ENCODE peak calls at places on chromosome 1, in nine cellular contexts. One of them, this sample, is unnamed.
A peak's percentile ranks its signal among the peaks of the same experiment; 100 is the strongest.

GRCh38 chr1:42806593-42806992 is 10.3 kb upstream of the ERMAP start:
- DNase-seq in stimulated activated CD4-positive, alpha-beta T cell treated with anti-CD3 and anti-CD28 coated beads, Interleukin-15, amount 100 ng/mL, for 24 hours: no peak
- DNase-seq in caudate nucleus: no peak
- DNase-seq in substantia nigra: no peak
- DNase-seq in SIG-M5: no peak
- DNase-seq in adrenal gland: no peak
- DNase-seq in omental fat pad: no peak
- DNase-seq in stomach: no peak
- DNase-seq in lower lobe of right lung: no peak
- DNase-seq in this sample: no peak

GRCh38 chr1:151568626-151569088 is 28.5 kb downstream of the TUFT1 start:
- DNase-seq in stimulated activated CD4-positive, alpha-beta T cell treated with anti-CD3 and anti-CD28 coated beads, Interleukin-15, amount 100 ng/mL, for 24 hours: peak; percentile 9
- DNase-seq in substantia nigra: no peak
- DNase-seq in caudate nucleus: no peak
- DNase-seq in omental fat pad: no peak
- DNase-seq in stomach: no peak
- DNase-seq in lower lobe of right lung: no peak
- DNase-seq in adrenal gland: no peak
- DNase-seq in SIG-M5: no peak
- DNase-seq in this sample: no peak

GRCh38 chr1:54565113-54565501 is 17.1 kb downstream of the ACOT11 start:
- DNase-seq in caudate nucleus: no peak
- DNase-seq in stomach: no peak
- DNase-seq in lower lobe of right lung: no peak
- DNase-seq in SIG-M5: no peak
- DNase-seq in adrenal gland: no peak
- DNase-seq in stimulated activated CD4-positive, alpha-beta T cell treated with anti-CD3 and anti-CD28 coated beads, Interleukin-15, amount 100 ng/mL, for 24 hours: no peak
- DNase-seq in substantia nigra: no peak
- DNase-seq in omental fat pad: no peak
- DNase-seq in this sample: peak; percentile 4

GRCh38 chr1:19866029-19866428 is 16.2 kb upstream of the OTUD3 start:
- DNase-seq in stimulated activated CD4-positive, alpha-beta T cell treated with anti-CD3 and anti-CD28 coated beads, Interleukin-15, amount 100 ng/mL, for 24 hours: no peak
- DNase-seq in omental fat pad: no peak
- DNase-seq in substantia nigra: no peak
- DNase-seq in lower lobe of right lung: no peak
- DNase-seq in SIG-M5: no peak
- DNase-seq in caudate nucleus: no peak
- DNase-seq in adrenal gland: no peak
- DNase-seq in stomach: no peak
- DNase-seq in this sample: no peak

GRCh38 chr1:8813991-8814390 is 3.4 kb downstream of the RERE start:
- DNase-seq in SIG-M5: no peak
- DNase-seq in stimulated activated CD4-positive, alpha-beta T cell treated with anti-CD3 and anti-CD28 coated beads, Interleukin-15, amount 100 ng/mL, for 24 hours: no peak
- DNase-seq in omental fat pad: no peak
- DNase-seq in substantia nigra: no peak
- DNase-seq in lower lobe of right lung: no peak
- DNase-seq in adrenal gland: no peak
- DNase-seq in caudate nucleus: no peak
- DNase-seq in stomach: no peak
- DNase-seq in this sample: no peak

GRCh38 chr1:95262928-95263327 is 28.9 kb downstream of the RWDD3 start:
- DNase-seq in lower lobe of right lung: no peak
- DNase-seq in substantia nigra: no peak
- DNase-seq in stomach: no peak
- DNase-seq in stimulated activated CD4-positive, alpha-beta T cell treated with anti-CD3 and anti-CD28 coated beads, Interleukin-15, amount 100 ng/mL, for 24 hours: no peak
- DNase-seq in adrenal gland: no peak
- DNase-seq in omental fat pad: no peak
- DNase-seq in caudate nucleus: no peak
- DNase-seq in SIG-M5: no peak
- DNase-seq in this sample: no peak

GRCh38 chr1:153251087-153251486 is 8.4 kb upstream of the LORICRIN start:
- DNase-seq in adrenal gland: no peak
- DNase-seq in caudate nucleus: no peak
- DNase-seq in stimulated activated CD4-positive, alpha-beta T cell treated with anti-CD3 and anti-CD28 coated beads, Interleukin-15, amount 100 ng/mL, for 24 hours: no peak
- DNase-seq in stomach: no peak
- DNase-seq in omental fat pad: no peak
- DNase-seq in SIG-M5: no peak
- DNase-seq in lower lobe of right lung: no peak
- DNase-seq in substantia nigra: no peak
- DNase-seq in this sample: no peak

GRCh38 chr1:232319106-232319505 is 310.8 kb downstream of the SIPA1L2 start:
- DNase-seq in substantia nigra: no peak
- DNase-seq in lower lobe of right lung: peak; percentile 49
- DNase-seq in omental fat pad: no peak
- DNase-seq in caudate nucleus: no peak
- DNase-seq in stimulated activated CD4-positive, alpha-beta T cell treated with anti-CD3 and anti-CD28 coated beads, Interleukin-15, amount 100 ng/mL, for 24 hours: no peak
- DNase-seq in stomach: no peak
- DNase-seq in adrenal gland: no peak
- DNase-seq in SIG-M5: no peak
- DNase-seq in this sample: no peak

GRCh38 chr1:1540015-1540816 is at the start of gene TMEM240:
- DNase-seq in SIG-M5: no peak
- DNase-seq in omental fat pad: no peak
- DNase-seq in caudate nucleus: peak; percentile 62
- DNase-seq in substantia nigra: peak; percentile 15
- DNase-seq in lower lobe of right lung: peak; percentile 76
- DNase-seq in adrenal gland: peak; percentile 69
- DNase-seq in stimulated activated CD4-positive, alpha-beta T cell treated with anti-CD3 and anti-CD28 coated beads, Interleukin-15, amount 100 ng/mL, for 24 hours: peak; percentile 76
- DNase-seq in stomach: peak; percentile 61
- DNase-seq in this sample: peak; percentile 93

GRCh38 chr1:202553560-202554038 is 156.7 kb downstream of the SYT2 start:
- DNase-seq in substantia nigra: no peak
- DNase-seq in stimulated activated CD4-positive, alpha-beta T cell treated with anti-CD3 and anti-CD28 coated beads, Interleukin-15, amount 100 ng/mL, for 24 hours: no peak
- DNase-seq in lower lobe of right lung: no peak
- DNase-seq in stomach: no peak
- DNase-seq in SIG-M5: no peak
- DNase-seq in omental fat pad: no peak
- DNase-seq in adrenal gland: peak; percentile 69
- DNase-seq in caudate nucleus: no peak
- DNase-seq in this sample: no peak